ENCODE peak calls at places on chromosomes 16 and 17, in four cellular contexts. N is GM04504, J is skeletal muscle cell, C is upper lobe of right lung. P is an unnamed sample.

GRCh38 chr16:25916091-25916490 is 224.3 kb downstream of the HS3ST4 start:
- DNase-seq in N (no peak), J (no peak), C (no peak), P (no peak)

GRCh38 chr16:3266873-3267537 is 10.6 kb upstream of the MEFV start:
- DNase-seq in N (peak), J (no peak), C (no peak), P (peak)

GRCh38 chr16:82368041-82368440 is 198.0 kb upstream of the MPHOSPH6 start:
- DNase-seq in N (peak), J (no peak), C (no peak), P (no peak)

GRCh38 chr17:60887607-60888028 is 210.0 kb downstream of the BCAS3 start:
- DNase-seq in N (no peak), J (no peak), C (no peak), P (no peak)

GRCh38 chr16:80577485-80578280 is 36.9 kb downstream of the DYNLRB2 start:
- DNase-seq in N (no peak), J (no peak), C (no peak), P (no peak)

GRCh38 chr17:55648086-55648485 is 74.6 kb downstream of the TMEM100 start:
- DNase-seq in N (no peak), J (no peak), C (no peak), P (no peak)

GRCh38 chr16:84005391-84005790 is 37.2 kb downstream of the SLC38A8 start:
- DNase-seq in N (no peak), J (no peak), C (no peak), P (no peak)

GRCh38 chr17:73105448-73105847 is 13.0 kb upstream of the SLC39A11 start:
- DNase-seq in N (no peak), J (no peak), C (no peak), P (no peak)

GRCh38 chr16:86044241-86044671 is 145.3 kb downstream of the IRF8 start:
- DNase-seq in N (peak), J (no peak), C (peak), P (peak)

GRCh38 chr17:60260540-60260939 is 110.8 kb downstream of the CA4 start:
- DNase-seq in N (no peak), J (no peak), C (no peak), P (no peak)

GRCh38 chr17:4162775-4163498 is 19.9 kb downstream of the CYB5D2 start:
- DNase-seq in N (no peak), J (no peak), C (no peak), P (no peak)

GRCh38 chr16:28168991-28169554 is 42.7 kb downstream of the XPO6 start:
- DNase-seq in N (no peak), J (no peak), C (no peak), P (no peak)